ENCODE peak calls at places on chromosomes 11 and 22, in five cellular contexts. N is NCI-H2029; B is effector memory CD4-positive, alpha-beta T cell; T is retinal pigment epithelial cell; G is fibroblast of the conjunctiva. M is an unnamed sample.

GRCh38 chr11:18617688-18618340 is 16.3 kb downstream of the SPTY2D1 start:
- DNase-seq in N (no peak), B (peak), T (no peak), G (no peak), M (no peak)

GRCh38 chr11:87097582-87097981 is 59.8 kb downstream of the TMEM135 start:
- DNase-seq in N (peak), B (peak), T (no peak), G (peak), M (no peak)

GRCh38 chr22:18971321-18971751 is 35.2 kb upstream of the PRODH start:
- DNase-seq in N (no peak), B (no peak), T (no peak), G (no peak), M (no peak)

GRCh38 chr11:133082851-133083488 is 449.3 kb downstream of the OPCML start:
- DNase-seq in N (peak), B (peak), T (peak), G (peak), M (peak)

GRCh38 chr11:115222218-115222862 is 281.9 kb downstream of the CADM1 start:
- DNase-seq in N (peak), B (no peak), T (no peak), G (peak), M (no peak)

GRCh38 chr11:45110562-45110961 is 35.9 kb upstream of the PRDM11 start:
- DNase-seq in N (peak), B (no peak), T (no peak), G (peak), M (peak)

GRCh38 chr11:75981546-75981945 is 166.5 kb downstream of the UVRAG start:
- DNase-seq in N (no peak), B (no peak), T (no peak), G (no peak), M (no peak)

GRCh38 chr11:120652705-120653335 is 141.3 kb downstream of the GRIK4 start:
- DNase-seq in N (no peak), B (no peak), T (no peak), G (no peak), M (no peak)

GRCh38 chr22:36439481-36440271 is 41.8 kb downstream of the TXN2 start:
- DNase-seq in N (no peak), B (no peak), T (peak), G (peak), M (no peak)

GRCh38 chr11:1916986-1917522 is 2.4 kb upstream of the TNNT3 start:
- DNase-seq in N (no peak), B (no peak), T (no peak), G (no peak), M (no peak)

GRCh38 chr11:8384199-8384821 is 120.6 kb upstream of the LMO1 start:
- DNase-seq in N (no peak), B (no peak), T (no peak), G (no peak), M (no peak)

GRCh38 chr11:43359432-43359818 is 705 bp downstream of the TTC17 start:
- DNase-seq in N (no peak), B (no peak), T (no peak), G (no peak), M (no peak)

GRCh38 chr11:118643142-118643994 is 36.0 kb downstream of the PHLDB1 start:
- DNase-seq in N (no peak), B (no peak), T (no peak), G (no peak), M (no peak)

GRCh38 chr11:63553759-63554158 is 9.4 kb downstream of the PLAAT2 start:
- DNase-seq in N (no peak), B (no peak), T (no peak), G (no peak), M (peak)

GRCh38 chr22:31615940-31616314 is 46.1 kb downstream of the PISD start:
- DNase-seq in N (no peak), B (no peak), T (no peak), G (no peak), M (no peak)

GRCh38 chr11:122656073-122656630 is 630 bp downstream of the UBASH3B start:
- DNase-seq in N (no peak), B (no peak), T (peak), G (no peak), M (peak)

GRCh38 chr11:33941637-33942160 is 49.8 kb upstream of the LMO2 start:
- DNase-seq in N (no peak), B (no peak), T (no peak), G (no peak), M (no peak)

GRCh38 chr11:35917676-35918075 is 26.2 kb upstream of the LDLRAD3 start:
- DNase-seq in N (no peak), B (no peak), T (no peak), G (no peak), M (no peak)

GRCh38 chr11:77090373-77091111 is 12.1 kb upstream of the OMP start:
- DNase-seq in N (no peak), B (no peak), T (no peak), G (no peak), M (no peak)

GRCh38 chr11:12694182-12694531 is 19.9 kb downstream of the TEAD1 start:
- DNase-seq in N (peak), B (no peak), T (no peak), G (no peak), M (no peak)

GRCh38 chr11:122791411-122791810 is 46.9 kb upstream of the CRTAM start:
- DNase-seq in N (no peak), B (no peak), T (no peak), G (no peak), M (no peak)

GRCh38 chr11:2834893-2835767 is 50.4 kb downstream of the CDKN1C start:
- DNase-seq in N (no peak), B (no peak), T (no peak), G (no peak), M (no peak)

GRCh38 chr22:25627271-25627848 is 62.9 kb downstream of the GRK3 start:
- DNase-seq in N (peak), B (no peak), T (no peak), G (no peak), M (no peak)

GRCh38 chr11:11332141-11332710 is 20.8 kb downstream of the CSNK2A3 start:
- DNase-seq in N (no peak), B (no peak), T (no peak), G (no peak), M (no peak)

GRCh38 chr11:46298699-46299424 is 21.4 kb downstream of the CREB3L1 start:
- DNase-seq in N (no peak), B (no peak), T (no peak), G (peak), M (no peak)

GRCh38 chr22:19042285-19043110 is 79.7 kb downstream of the DGCR2 start:
- DNase-seq in N (no peak), B (no peak), T (no peak), G (no peak), M (no peak)

GRCh38 chr11:29324328-29324727 is 692.5 kb downstream of the KCNA4 start:
- DNase-seq in N (no peak), B (no peak), T (no peak), G (peak), M (no peak)

GRCh38 chr11:95450547-95451123 is 219.6 kb upstream of the SESN3 start:
- DNase-seq in N (no peak), B (no peak), T (no peak), G (peak), M (no peak)

GRCh38 chr11:75635009-75635909 is 33.6 kb downstream of the MAP6 start:
- DNase-seq in N (no peak), B (no peak), T (no peak), G (peak), M (no peak)

GRCh38 chr11:65213322-65214211 is 31.8 kb downstream of the CAPN1 start:
- DNase-seq in N (no peak), B (no peak), T (no peak), G (no peak), M (no peak)

GRCh38 chr22:20783300-20783673 is 9.4 kb downstream of the SERPIND1 start:
- DNase-seq in N (no peak), B (no peak), T (no peak), G (no peak), M (no peak)

GRCh38 chr11:855796-856195 is 13.1 kb downstream of the TSPAN4 start:
- DNase-seq in N (no peak), B (no peak), T (no peak), G (no peak), M (no peak)